ENCODE peak calls at places on chromosomes 5 and 9, in eight cellular contexts. U, W, Z, V, P, J, S and A are unnamed samples.

GRCh38 chr9:96158147-96158546 is 143.8 kb downstream of the HSD17B3 start:
- DNase-seq in W (no peak), P (no peak), U (no peak), S (no peak), J (no peak), V (no peak), Z (no peak), A (no peak)

GRCh38 chr9:70031141-70031545 is 12.5 kb upstream of the MAMDC2 start:
- DNase-seq in Z (peak), V (no peak), W (no peak), U (no peak), P (no peak), J (no peak), S (no peak), A (no peak)

GRCh38 chr5:170184007-170184687 is 48.6 kb upstream of the C5orf58 start:
- DNase-seq in J (peak), U (no peak), Z (peak), P (peak), V (peak), W (no peak), S (peak), A (peak)

GRCh38 chr5:153964201-153965101 is 74.3 kb downstream of the FAM114A2 start:
- DNase-seq in Z (no peak), S (no peak), V (no peak), J (no peak), P (no peak), U (no peak), W (no peak), A (no peak)

GRCh38 chr9:37471942-37472679 is 6.9 kb upstream of the ZBTB5 start:
- DNase-seq in J (no peak), U (no peak), Z (peak), S (no peak), W (no peak), P (no peak), V (no peak), A (no peak)

GRCh38 chr5:55820488-55820887 is 30.7 kb upstream of the IL31RA start:
- DNase-seq in J (no peak), S (no peak), W (no peak), P (no peak), V (no peak), Z (peak), U (no peak), A (no peak)

GRCh38 chr5:111563041-111563822 is 50.9 kb upstream of the STARD4 start:
- DNase-seq in J (no peak), W (no peak), P (no peak), V (no peak), S (no peak), U (no peak), Z (peak), A (no peak)

GRCh38 chr9:79201641-79202040 is 370.1 kb upstream of the TLE4 start:
- DNase-seq in J (no peak), Z (no peak), U (no peak), S (no peak), P (no peak), W (no peak), V (no peak), A (no peak)

GRCh38 chr5:138662599-138662998 is 87.4 kb upstream of the HSPA9 start:
- DNase-seq in J (peak), P (no peak), U (no peak), Z (no peak), S (no peak), V (no peak), W (no peak), A (no peak)

GRCh38 chr9:68702493-68702892 is 2.5 kb upstream of the PIP5K1B start:
- DNase-seq in J (no peak), Z (peak), W (no peak), U (no peak), S (no peak), P (no peak), V (no peak), A (no peak)

GRCh38 chr9:33329996-33330395 is 39.7 kb downstream of the NFX1 start:
- DNase-seq in W (no peak), U (no peak), J (no peak), Z (peak), S (no peak), V (no peak), P (no peak), A (peak)

GRCh38 chr5:115304496-115304895 is 8.0 kb upstream of the CCDC112 start:
- DNase-seq in Z (no peak), U (no peak), P (no peak), J (no peak), S (no peak), W (no peak), V (no peak), A (no peak)

GRCh38 chr5:138874771-138875628 is at the start of gene LRRTM2:
- DNase-seq in S (no peak), P (no peak), J (no peak), U (peak), Z (peak), V (no peak), W (no peak), A (no peak)

GRCh38 chr5:138573949-138574670 is 1.1 kb downstream of the HSPA9 start:
- DNase-seq in S (no peak), Z (peak), W (no peak), V (no peak), J (no peak), U (no peak), P (no peak), A (no peak)

GRCh38 chr9:87199819-87200218 is 252.5 kb upstream of the GAS1 start:
- DNase-seq in U (no peak), P (no peak), J (no peak), Z (no peak), S (no peak), V (no peak), W (no peak), A (no peak)